ENCODE peak calls at places on chromosome 19, in seven cellular contexts. One of them, this sample, is unnamed.

GRCh38 chr19:6760606-6761005 is 6.6 kb downstream of the SH2D3A start:
- DNase-seq in gastrocnemius medialis: no peak
- DNase-seq in fibroblast of pulmonary artery: no peak
- DNase-seq in upper lobe of right lung: no peak
- DNase-seq in endodermal cell: no peak
- DNase-seq in AG04449: no peak
- DNase-seq in BE2C: no peak
- DNase-seq in this sample: no peak

GRCh38 chr19:54411033-54411432 is 4.2 kb upstream of the TTYH1 start:
- DNase-seq in gastrocnemius medialis: no peak
- DNase-seq in fibroblast of pulmonary artery: no peak
- DNase-seq in upper lobe of right lung: no peak
- DNase-seq in endodermal cell: no peak
- DNase-seq in AG04449: no peak
- DNase-seq in BE2C: no peak
- DNase-seq in this sample: no peak

GRCh38 chr19:35041548-35042055 is at the start of gene HPN:
- DNase-seq in gastrocnemius medialis: peak
- DNase-seq in fibroblast of pulmonary artery: no peak
- DNase-seq in upper lobe of right lung: peak
- DNase-seq in endodermal cell: peak
- DNase-seq in AG04449: no peak
- DNase-seq in BE2C: no peak
- DNase-seq in this sample: no peak

GRCh38 chr19:55186080-55186479 is 6.0 kb upstream of the SYT5 start:
- DNase-seq in gastrocnemius medialis: no peak
- DNase-seq in fibroblast of pulmonary artery: no peak
- DNase-seq in upper lobe of right lung: no peak
- DNase-seq in endodermal cell: no peak
- DNase-seq in AG04449: no peak
- DNase-seq in BE2C: no peak
- DNase-seq in this sample: no peak

GRCh38 chr19:1942934-1943555 is 2.1 kb downstream of the CSNK1G2 start:
- DNase-seq in gastrocnemius medialis: no peak
- DNase-seq in fibroblast of pulmonary artery: no peak
- DNase-seq in upper lobe of right lung: no peak
- DNase-seq in endodermal cell: no peak
- DNase-seq in AG04449: no peak
- DNase-seq in BE2C: no peak
- DNase-seq in this sample: no peak

GRCh38 chr19:17488593-17489391 is 18.5 kb downstream of the SLC27A1 start:
- DNase-seq in gastrocnemius medialis: no peak
- DNase-seq in fibroblast of pulmonary artery: peak
- DNase-seq in upper lobe of right lung: peak
- DNase-seq in endodermal cell: peak
- DNase-seq in AG04449: no peak
- DNase-seq in BE2C: peak
- DNase-seq in this sample: peak

GRCh38 chr19:7377196-7377595 is 28.5 kb downstream of the ARHGEF18 start:
- DNase-seq in gastrocnemius medialis: no peak
- DNase-seq in fibroblast of pulmonary artery: no peak
- DNase-seq in upper lobe of right lung: no peak
- DNase-seq in endodermal cell: no peak
- DNase-seq in AG04449: no peak
- DNase-seq in BE2C: no peak
- DNase-seq in this sample: no peak

GRCh38 chr19:23262892-23263291 is 12.7 kb upstream of the ZNF724 start:
- DNase-seq in gastrocnemius medialis: no peak
- DNase-seq in fibroblast of pulmonary artery: no peak
- DNase-seq in upper lobe of right lung: no peak
- DNase-seq in endodermal cell: no peak
- DNase-seq in AG04449: no peak
- DNase-seq in BE2C: no peak
- DNase-seq in this sample: no peak

GRCh38 chr19:38264486-38265212 is at the start of gene SPINT2:
- DNase-seq in gastrocnemius medialis: no peak
- DNase-seq in fibroblast of pulmonary artery: no peak
- DNase-seq in upper lobe of right lung: no peak
- DNase-seq in endodermal cell: peak
- DNase-seq in AG04449: no peak
- DNase-seq in BE2C: no peak
- DNase-seq in this sample: peak

GRCh38 chr19:18150776-18151624 is 2.0 kb upstream of the PIK3R2 start:
- DNase-seq in gastrocnemius medialis: no peak
- DNase-seq in fibroblast of pulmonary artery: no peak
- DNase-seq in upper lobe of right lung: no peak
- DNase-seq in endodermal cell: no peak
- DNase-seq in AG04449: no peak
- DNase-seq in BE2C: no peak
- DNase-seq in this sample: no peak

GRCh38 chr19:14519860-14520407 is 1.7 kb upstream of the DNAJB1 start:
- DNase-seq in gastrocnemius medialis: no peak
- DNase-seq in fibroblast of pulmonary artery: peak
- DNase-seq in upper lobe of right lung: no peak
- DNase-seq in endodermal cell: no peak
- DNase-seq in AG04449: no peak
- DNase-seq in BE2C: no peak
- DNase-seq in this sample: no peak

GRCh38 chr19:18428173-18428836 is 9.1 kb downstream of the SSBP4 start:
- DNase-seq in gastrocnemius medialis: no peak
- DNase-seq in fibroblast of pulmonary artery: no peak
- DNase-seq in upper lobe of right lung: no peak
- DNase-seq in endodermal cell: no peak
- DNase-seq in AG04449: no peak
- DNase-seq in BE2C: no peak
- DNase-seq in this sample: peak

GRCh38 chr19:42176649-42176989 is 40.9 kb downstream of the DEDD2 start:
- DNase-seq in gastrocnemius medialis: no peak
- DNase-seq in fibroblast of pulmonary artery: no peak
- DNase-seq in upper lobe of right lung: no peak
- DNase-seq in endodermal cell: no peak
- DNase-seq in AG04449: no peak
- DNase-seq in BE2C: no peak
- DNase-seq in this sample: no peak

GRCh38 chr19:27774827-27775226 is 1438.1 kb downstream of the UQCRFS1 start:
- DNase-seq in gastrocnemius medialis: no peak
- DNase-seq in fibroblast of pulmonary artery: no peak
- DNase-seq in upper lobe of right lung: no peak
- DNase-seq in endodermal cell: peak
- DNase-seq in AG04449: no peak
- DNase-seq in BE2C: peak
- DNase-seq in this sample: no peak

GRCh38 chr19:41323430-41324125 is 13.6 kb downstream of the CCDC97 start:
- DNase-seq in gastrocnemius medialis: peak
- DNase-seq in fibroblast of pulmonary artery: peak
- DNase-seq in upper lobe of right lung: no peak
- DNase-seq in endodermal cell: peak
- DNase-seq in AG04449: peak
- DNase-seq in BE2C: peak
- DNase-seq in this sample: peak

GRCh38 chr19:11008111-11008510 is 47.3 kb downstream of the SMARCA4 start:
- DNase-seq in gastrocnemius medialis: no peak
- DNase-seq in fibroblast of pulmonary artery: no peak
- DNase-seq in upper lobe of right lung: no peak
- DNase-seq in endodermal cell: no peak
- DNase-seq in AG04449: no peak
- DNase-seq in BE2C: no peak
- DNase-seq in this sample: no peak

GRCh38 chr19:16661480-16662034 is 618 bp downstream of the TMEM38A start:
- DNase-seq in gastrocnemius medialis: peak
- DNase-seq in fibroblast of pulmonary artery: no peak
- DNase-seq in upper lobe of right lung: peak
- DNase-seq in endodermal cell: peak
- DNase-seq in AG04449: no peak
- DNase-seq in BE2C: peak
- DNase-seq in this sample: peak

GRCh38 chr19:36330226-36330625 is 48.8 kb downstream of the ZFP14 start:
- DNase-seq in gastrocnemius medialis: no peak
- DNase-seq in fibroblast of pulmonary artery: no peak
- DNase-seq in upper lobe of right lung: no peak
- DNase-seq in endodermal cell: no peak
- DNase-seq in AG04449: no peak
- DNase-seq in BE2C: no peak
- DNase-seq in this sample: no peak
- TF ChIP-seq CTCF in gastrocnemius medialis: no peak
- TF ChIP-seq CTCF in fibroblast of pulmonary artery: no peak
- TF ChIP-seq CTCF in upper lobe of right lung: no peak
- TF ChIP-seq CTCF in endodermal cell: no peak
- TF ChIP-seq CTCF in AG04449: no peak
- TF ChIP-seq CTCF in BE2C: no peak
- TF ChIP-seq CTCF in this sample: no peak

DNA sequence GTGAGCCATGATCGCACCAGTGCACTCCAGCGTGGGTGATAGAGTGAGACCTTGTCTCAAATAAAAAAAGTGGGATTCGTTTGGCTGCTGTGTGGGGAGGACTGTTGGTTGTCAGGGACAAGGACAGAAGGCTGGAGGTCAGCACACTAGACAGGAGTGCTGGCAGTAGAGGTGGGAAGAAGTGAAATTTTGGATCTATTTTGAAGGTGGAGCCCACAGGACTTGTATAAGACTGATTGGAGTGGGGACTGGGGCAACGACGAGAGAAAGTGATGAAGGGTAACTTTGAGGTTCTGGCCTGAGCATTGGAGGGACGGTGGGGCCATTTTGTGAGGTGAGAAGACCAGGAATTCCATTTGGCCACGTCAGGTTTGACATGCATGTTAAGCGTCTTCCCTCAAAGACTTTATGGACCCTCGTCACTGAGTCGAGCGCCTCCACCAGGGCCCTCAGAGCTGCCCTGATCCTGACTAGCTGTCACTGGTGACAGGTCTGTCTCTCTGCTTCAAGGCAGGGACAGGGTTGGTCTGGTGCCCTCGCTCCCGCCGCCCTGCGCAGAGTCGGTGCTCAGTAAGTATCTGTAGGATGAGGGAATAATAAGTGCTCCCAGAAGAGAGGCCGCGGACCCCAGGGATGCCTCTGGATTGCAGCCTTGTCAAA is 673 bp downstream of the CTU1 start:
- DNase-seq in gastrocnemius medialis: no peak
- DNase-seq in fibroblast of pulmonary artery: peak
- DNase-seq in upper lobe of right lung: no peak
- DNase-seq in endodermal cell: no peak
- DNase-seq in AG04449: no peak
- DNase-seq in BE2C: no peak
- DNase-seq in this sample: peak
- TF ChIP-seq CTCF in gastrocnemius medialis: no peak
- TF ChIP-seq CTCF in fibroblast of pulmonary artery: no peak
- TF ChIP-seq CTCF in upper lobe of right lung: no peak
- TF ChIP-seq CTCF in endodermal cell: no peak
- TF ChIP-seq CTCF in AG04449: peak
- TF ChIP-seq CTCF in BE2C: peak
- TF ChIP-seq CTCF in this sample: no peak

GRCh38 chr19:3501780-3502179 is 1.3 kb upstream of the DOHH start:
- DNase-seq in gastrocnemius medialis: no peak
- DNase-seq in fibroblast of pulmonary artery: no peak
- DNase-seq in upper lobe of right lung: no peak
- DNase-seq in endodermal cell: no peak
- DNase-seq in AG04449: no peak
- DNase-seq in BE2C: no peak
- DNase-seq in this sample: no peak

GRCh38 chr19:3503036-3503572 is 2.6 kb upstream of the DOHH start:
- DNase-seq in gastrocnemius medialis: no peak
- DNase-seq in fibroblast of pulmonary artery: peak
- DNase-seq in upper lobe of right lung: no peak
- DNase-seq in endodermal cell: no peak
- DNase-seq in AG04449: no peak
- DNase-seq in BE2C: no peak
- DNase-seq in this sample: no peak

GRCh38 chr19:3497757-3498515 is 2.5 kb downstream of the DOHH start:
- DNase-seq in gastrocnemius medialis: no peak
- DNase-seq in fibroblast of pulmonary artery: no peak
- DNase-seq in upper lobe of right lung: no peak
- DNase-seq in endodermal cell: no peak
- DNase-seq in AG04449: no peak
- DNase-seq in BE2C: no peak
- DNase-seq in this sample: no peak

GRCh38 chr19:3499738-3500428 is 591 bp downstream of the DOHH start:
- DNase-seq in gastrocnemius medialis: no peak
- DNase-seq in fibroblast of pulmonary artery: no peak
- DNase-seq in upper lobe of right lung: no peak
- DNase-seq in endodermal cell: no peak
- DNase-seq in AG04449: no peak
- DNase-seq in BE2C: no peak
- DNase-seq in this sample: no peak

DNA sequence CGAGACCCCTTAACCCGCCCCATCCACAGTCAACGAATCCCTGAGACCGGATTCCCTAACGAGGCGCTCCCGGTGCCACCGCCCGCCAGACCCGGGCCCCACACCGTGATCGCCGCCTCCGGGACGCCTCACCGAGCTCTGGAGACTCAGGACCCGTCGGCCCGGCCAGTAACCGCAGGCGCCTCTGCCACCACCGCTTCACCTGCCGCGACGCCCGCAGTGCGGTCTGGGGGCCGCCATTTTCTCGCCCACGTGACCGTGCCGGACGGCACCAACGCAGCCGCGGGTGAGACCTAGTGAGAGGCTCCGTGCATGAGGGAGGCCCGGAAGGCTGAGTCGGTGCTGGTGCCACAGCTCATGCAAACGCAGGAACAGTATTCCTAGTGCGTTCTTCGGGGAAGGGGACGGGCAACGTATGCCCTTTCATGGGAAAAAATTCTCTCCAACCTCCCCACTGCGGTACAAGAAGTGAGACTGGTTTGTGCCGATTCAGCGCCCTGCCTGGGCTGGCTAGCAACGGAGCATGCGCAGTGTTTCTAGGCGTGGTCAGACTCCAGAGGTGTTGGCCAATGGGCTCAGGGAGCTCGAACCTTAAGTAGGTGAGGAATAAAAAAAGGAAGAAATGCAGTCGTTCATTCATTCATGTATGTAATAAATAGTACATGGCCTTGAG is at the start of gene DOHH:
- DNase-seq in gastrocnemius medialis: peak
- DNase-seq in fibroblast of pulmonary artery: peak
- DNase-seq in upper lobe of right lung: peak
- DNase-seq in endodermal cell: peak
- DNase-seq in AG04449: peak
- DNase-seq in BE2C: peak
- DNase-seq in this sample: peak
- TF ChIP-seq CTCF in gastrocnemius medialis: no peak
- TF ChIP-seq CTCF in fibroblast of pulmonary artery: no peak
- TF ChIP-seq CTCF in upper lobe of right lung: no peak
- TF ChIP-seq CTCF in endodermal cell: no peak
- TF ChIP-seq CTCF in AG04449: no peak
- TF ChIP-seq CTCF in BE2C: no peak
- TF ChIP-seq CTCF in this sample: no peak

DNA sequence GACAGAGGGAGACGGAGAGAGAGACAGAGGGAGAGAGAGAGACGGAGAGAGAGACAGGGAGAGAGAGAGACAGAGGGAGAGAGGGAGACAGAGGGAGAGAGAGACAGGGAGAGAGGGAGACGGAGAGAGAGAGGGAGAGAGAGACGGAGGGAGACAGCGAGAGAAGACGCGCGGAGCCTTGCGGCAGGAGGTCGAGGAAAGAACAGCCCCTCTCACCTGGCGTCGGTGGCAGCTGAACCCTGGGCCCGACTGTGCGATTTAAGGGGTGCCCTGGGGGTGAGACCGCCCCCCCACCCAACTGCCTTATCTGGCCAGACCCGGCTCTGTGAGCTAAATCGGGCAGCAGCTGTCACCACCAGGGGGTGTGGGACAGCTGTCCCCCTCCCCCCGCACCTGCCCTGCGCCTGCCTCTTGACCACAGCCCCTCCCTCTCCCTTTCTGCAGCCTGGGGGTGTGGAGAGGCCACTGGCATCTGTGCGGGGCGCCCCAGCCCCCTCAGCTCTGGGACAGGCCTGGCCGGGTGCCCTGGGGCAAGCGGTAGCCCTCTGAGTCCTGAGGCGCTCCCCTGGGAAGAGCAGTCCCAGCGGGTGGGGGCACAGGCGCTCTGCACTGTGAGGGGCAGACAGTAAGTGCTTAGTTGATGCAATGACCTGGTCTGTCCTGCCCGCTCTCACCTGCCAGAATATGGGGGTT is 10.8 kb downstream of the JOSD2 start:
- DNase-seq in gastrocnemius medialis: peak
- DNase-seq in fibroblast of pulmonary artery: no peak
- DNase-seq in upper lobe of right lung: no peak
- DNase-seq in endodermal cell: peak
- DNase-seq in AG04449: no peak
- DNase-seq in BE2C: peak
- DNase-seq in this sample: peak
- TF ChIP-seq CTCF in gastrocnemius medialis: no peak
- TF ChIP-seq CTCF in fibroblast of pulmonary artery: peak
- TF ChIP-seq CTCF in upper lobe of right lung: no peak
- TF ChIP-seq CTCF in endodermal cell: peak
- TF ChIP-seq CTCF in AG04449: peak
- TF ChIP-seq CTCF in BE2C: peak
- TF ChIP-seq CTCF in this sample: no peak

This sample was measured in glutamatergic neuron.